ENCODE peak calls at places on chromosome 3, in eight cellular contexts. One of them, this sample, is unnamed.

GRCh38 chr3:42148982-42149432 is 57.9 kb downstream of the TRAK1 start:
- DNase-seq in stimulated activated effector memory CD8-positive, alpha-beta T cell treated with anti-CD3 and anti-CD28 coated beads, Interleukin-12 subunit alpha, Interleukin-12 subunit beta, amount 100 ng/mL, for 72 hours: no peak
- DNase-seq in T-helper 2 cell: no peak
- DNase-seq in KG1: no peak
- DNase-seq in osteocyte: no peak
- DNase-seq in kidney tubule cell: peak
- DNase-seq in globus pallidus: peak
- DNase-seq in COR-L47: peak
- DNase-seq in this sample: peak

GRCh38 chr3:13419356-13420050 is 619 bp downstream of the NUP210 start:
- DNase-seq in stimulated activated effector memory CD8-positive, alpha-beta T cell treated with anti-CD3 and anti-CD28 coated beads, Interleukin-12 subunit alpha, Interleukin-12 subunit beta, amount 100 ng/mL, for 72 hours: peak
- DNase-seq in T-helper 2 cell: peak
- DNase-seq in KG1: no peak
- DNase-seq in osteocyte: no peak
- DNase-seq in kidney tubule cell: peak
- DNase-seq in globus pallidus: peak
- DNase-seq in COR-L47: no peak
- DNase-seq in this sample: no peak

GRCh38 chr3:52469001-52469400 is 13.6 kb downstream of the NISCH start:
- DNase-seq in stimulated activated effector memory CD8-positive, alpha-beta T cell treated with anti-CD3 and anti-CD28 coated beads, Interleukin-12 subunit alpha, Interleukin-12 subunit beta, amount 100 ng/mL, for 72 hours: no peak
- DNase-seq in T-helper 2 cell: no peak
- DNase-seq in KG1: no peak
- DNase-seq in osteocyte: no peak
- DNase-seq in kidney tubule cell: no peak
- DNase-seq in globus pallidus: no peak
- DNase-seq in COR-L47: no peak
- DNase-seq in this sample: no peak

GRCh38 chr3:167565489-167565888 is 88.3 kb downstream of the WDR49 start:
- DNase-seq in stimulated activated effector memory CD8-positive, alpha-beta T cell treated with anti-CD3 and anti-CD28 coated beads, Interleukin-12 subunit alpha, Interleukin-12 subunit beta, amount 100 ng/mL, for 72 hours: no peak
- DNase-seq in T-helper 2 cell: no peak
- DNase-seq in KG1: no peak
- DNase-seq in osteocyte: no peak
- DNase-seq in kidney tubule cell: no peak
- DNase-seq in globus pallidus: no peak
- DNase-seq in COR-L47: no peak
- DNase-seq in this sample: no peak

GRCh38 chr3:10017636-10018292 is 8.5 kb upstream of the FANCD2 start:
- DNase-seq in stimulated activated effector memory CD8-positive, alpha-beta T cell treated with anti-CD3 and anti-CD28 coated beads, Interleukin-12 subunit alpha, Interleukin-12 subunit beta, amount 100 ng/mL, for 72 hours: peak
- DNase-seq in T-helper 2 cell: no peak
- DNase-seq in KG1: no peak
- DNase-seq in osteocyte: peak
- DNase-seq in kidney tubule cell: peak
- DNase-seq in globus pallidus: no peak
- DNase-seq in COR-L47: no peak
- DNase-seq in this sample: peak

GRCh38 chr3:111333642-111334041 is 208.4 kb upstream of the CD96 start:
- DNase-seq in stimulated activated effector memory CD8-positive, alpha-beta T cell treated with anti-CD3 and anti-CD28 coated beads, Interleukin-12 subunit alpha, Interleukin-12 subunit beta, amount 100 ng/mL, for 72 hours: no peak
- DNase-seq in T-helper 2 cell: no peak
- DNase-seq in KG1: no peak
- DNase-seq in osteocyte: no peak
- DNase-seq in kidney tubule cell: peak
- DNase-seq in globus pallidus: no peak
- DNase-seq in COR-L47: no peak
- DNase-seq in this sample: peak

GRCh38 chr3:24387493-24387892 is 107.2 kb downstream of the THRB start:
- DNase-seq in stimulated activated effector memory CD8-positive, alpha-beta T cell treated with anti-CD3 and anti-CD28 coated beads, Interleukin-12 subunit alpha, Interleukin-12 subunit beta, amount 100 ng/mL, for 72 hours: no peak
- DNase-seq in T-helper 2 cell: no peak
- DNase-seq in KG1: no peak
- DNase-seq in osteocyte: no peak
- DNase-seq in kidney tubule cell: peak
- DNase-seq in globus pallidus: no peak
- DNase-seq in COR-L47: no peak
- DNase-seq in this sample: peak

GRCh38 chr3:77917225-77917624 is 877.3 kb downstream of the ROBO2 start:
- DNase-seq in stimulated activated effector memory CD8-positive, alpha-beta T cell treated with anti-CD3 and anti-CD28 coated beads, Interleukin-12 subunit alpha, Interleukin-12 subunit beta, amount 100 ng/mL, for 72 hours: no peak
- DNase-seq in T-helper 2 cell: no peak
- DNase-seq in KG1: no peak
- DNase-seq in osteocyte: no peak
- DNase-seq in kidney tubule cell: no peak
- DNase-seq in globus pallidus: no peak
- DNase-seq in COR-L47: no peak
- DNase-seq in this sample: no peak

GRCh38 chr3:114112696-114113095 is 56.2 kb downstream of the QTRT2 start:
- DNase-seq in stimulated activated effector memory CD8-positive, alpha-beta T cell treated with anti-CD3 and anti-CD28 coated beads, Interleukin-12 subunit alpha, Interleukin-12 subunit beta, amount 100 ng/mL, for 72 hours: no peak
- DNase-seq in T-helper 2 cell: no peak
- DNase-seq in KG1: no peak
- DNase-seq in osteocyte: no peak
- DNase-seq in kidney tubule cell: no peak
- DNase-seq in globus pallidus: no peak
- DNase-seq in COR-L47: no peak
- DNase-seq in this sample: no peak

GRCh38 chr3:48413611-48414010 is 16.3 kb downstream of the PLXNB1 start:
- DNase-seq in stimulated activated effector memory CD8-positive, alpha-beta T cell treated with anti-CD3 and anti-CD28 coated beads, Interleukin-12 subunit alpha, Interleukin-12 subunit beta, amount 100 ng/mL, for 72 hours: no peak
- DNase-seq in T-helper 2 cell: no peak
- DNase-seq in KG1: no peak
- DNase-seq in osteocyte: no peak
- DNase-seq in kidney tubule cell: no peak
- DNase-seq in globus pallidus: no peak
- DNase-seq in COR-L47: no peak
- DNase-seq in this sample: no peak

GRCh38 chr3:108100906-108101305 is 10.1 kb upstream of the CD47 start:
- DNase-seq in stimulated activated effector memory CD8-positive, alpha-beta T cell treated with anti-CD3 and anti-CD28 coated beads, Interleukin-12 subunit alpha, Interleukin-12 subunit beta, amount 100 ng/mL, for 72 hours: no peak
- DNase-seq in T-helper 2 cell: no peak
- DNase-seq in KG1: no peak
- DNase-seq in osteocyte: no peak
- DNase-seq in kidney tubule cell: no peak
- DNase-seq in globus pallidus: no peak
- DNase-seq in COR-L47: peak
- DNase-seq in this sample: no peak

GRCh38 chr3:8954938-8955763 is 8.1 kb downstream of the RAD18 start:
- DNase-seq in stimulated activated effector memory CD8-positive, alpha-beta T cell treated with anti-CD3 and anti-CD28 coated beads, Interleukin-12 subunit alpha, Interleukin-12 subunit beta, amount 100 ng/mL, for 72 hours: no peak
- DNase-seq in T-helper 2 cell: no peak
- DNase-seq in KG1: no peak
- DNase-seq in osteocyte: no peak
- DNase-seq in kidney tubule cell: no peak
- DNase-seq in globus pallidus: no peak
- DNase-seq in COR-L47: no peak
- DNase-seq in this sample: peak

GRCh38 chr3:87756616-87757015 is 302.2 kb downstream of the CGGBP1 start:
- DNase-seq in stimulated activated effector memory CD8-positive, alpha-beta T cell treated with anti-CD3 and anti-CD28 coated beads, Interleukin-12 subunit alpha, Interleukin-12 subunit beta, amount 100 ng/mL, for 72 hours: no peak
- DNase-seq in T-helper 2 cell: no peak
- DNase-seq in KG1: no peak
- DNase-seq in osteocyte: no peak
- DNase-seq in kidney tubule cell: no peak
- DNase-seq in globus pallidus: no peak
- DNase-seq in COR-L47: no peak
- DNase-seq in this sample: no peak

GRCh38 chr3:122745365-122746021 is 48.1 kb downstream of the HSPBAP1 start:
- DNase-seq in stimulated activated effector memory CD8-positive, alpha-beta T cell treated with anti-CD3 and anti-CD28 coated beads, Interleukin-12 subunit alpha, Interleukin-12 subunit beta, amount 100 ng/mL, for 72 hours: no peak
- DNase-seq in T-helper 2 cell: no peak
- DNase-seq in KG1: no peak
- DNase-seq in osteocyte: no peak
- DNase-seq in kidney tubule cell: peak
- DNase-seq in globus pallidus: no peak
- DNase-seq in COR-L47: no peak
- DNase-seq in this sample: no peak

This sample was measured in myocyte.